ENCODE peak calls at places on chromosomes 6 and 20, in five cellular contexts. One of them, this sample, is unnamed.
A peak's percentile ranks its signal among the peaks of the same experiment; 100 is the strongest.

GRCh38 chr20:33827629-33828325 is 16.6 kb downstream of the CHMP4B start:
- DNase-seq in right atrium auricular region: no peak
- DNase-seq in heart left ventricle: no peak
- DNase-seq in hepatocyte: no peak
- DNase-seq in cardiac muscle cell: no peak
- DNase-seq in this sample: no peak

GRCh38 chr20:21143194-21143890 is 17.5 kb downstream of the KIZ start:
- DNase-seq in right atrium auricular region: no peak
- DNase-seq in heart left ventricle: no peak
- DNase-seq in hepatocyte: no peak
- DNase-seq in cardiac muscle cell: no peak
- DNase-seq in this sample: no peak

GRCh38 chr6:90458353-90459224 is 128.3 kb downstream of the MAP3K7 start:
- DNase-seq in right atrium auricular region: no peak
- DNase-seq in heart left ventricle: no peak
- DNase-seq in hepatocyte: no peak
- DNase-seq in cardiac muscle cell: peak; percentile 27
- DNase-seq in this sample: no peak

GRCh38 chr20:10074513-10074912 is 39.7 kb downstream of the ANKEF1 start:
- DNase-seq in right atrium auricular region: no peak
- DNase-seq in heart left ventricle: no peak
- DNase-seq in hepatocyte: peak; percentile 12
- DNase-seq in cardiac muscle cell: peak; percentile 82
- DNase-seq in this sample: peak; percentile 54

GRCh38 chr6:16276991-16277981 is 38.9 kb downstream of the GMPR start:
- DNase-seq in right atrium auricular region: peak; percentile 79
- DNase-seq in heart left ventricle: peak; percentile 74
- DNase-seq in hepatocyte: peak; percentile 94
- DNase-seq in cardiac muscle cell: peak; percentile 89
- DNase-seq in this sample: no peak

GRCh38 chr6:2746557-2747061 is 4.1 kb downstream of the MYLK4 start:
- DNase-seq in right atrium auricular region: no peak
- DNase-seq in heart left ventricle: no peak
- DNase-seq in hepatocyte: no peak
- DNase-seq in cardiac muscle cell: no peak
- DNase-seq in this sample: no peak

GRCh38 chr20:17643531-17644188 is 38.4 kb downstream of the RRBP1 start:
- DNase-seq in right atrium auricular region: no peak
- DNase-seq in heart left ventricle: no peak
- DNase-seq in hepatocyte: no peak
- DNase-seq in cardiac muscle cell: no peak
- DNase-seq in this sample: no peak

GRCh38 chr20:61888101-61888865 is 177.4 kb downstream of the TAF4 start:
- DNase-seq in right atrium auricular region: no peak
- DNase-seq in heart left ventricle: no peak
- DNase-seq in hepatocyte: no peak
- DNase-seq in cardiac muscle cell: no peak
- DNase-seq in this sample: no peak

GRCh38 chr6:85015396-85015990 is 251.1 kb upstream of the TBX18 start:
- DNase-seq in right atrium auricular region: peak; percentile 73
- DNase-seq in heart left ventricle: peak; percentile 49
- DNase-seq in hepatocyte: peak; percentile 82
- DNase-seq in cardiac muscle cell: peak; percentile 89
- DNase-seq in this sample: peak; percentile 68

GRCh38 chr20:53408728-53409157 is 184.9 kb downstream of the ZNF217 start:
- DNase-seq in right atrium auricular region: no peak
- DNase-seq in heart left ventricle: no peak
- DNase-seq in hepatocyte: no peak
- DNase-seq in cardiac muscle cell: peak; percentile 25
- DNase-seq in this sample: no peak

GRCh38 chr20:44092551-44093248 is 94.3 kb downstream of the JPH2 start:
- DNase-seq in right atrium auricular region: no peak
- DNase-seq in heart left ventricle: no peak
- DNase-seq in hepatocyte: peak; percentile 65
- DNase-seq in cardiac muscle cell: peak; percentile 70
- DNase-seq in this sample: no peak

GRCh38 chr20:57425150-57426013 is 34.2 kb downstream of the RBM38 start:
- DNase-seq in right atrium auricular region: no peak
- DNase-seq in heart left ventricle: no peak
- DNase-seq in hepatocyte: no peak
- DNase-seq in cardiac muscle cell: peak; percentile 53
- DNase-seq in this sample: no peak

GRCh38 chr6:167549187-167549586 is 224.3 kb downstream of the TTLL2 start:
- DNase-seq in right atrium auricular region: no peak
- DNase-seq in heart left ventricle: no peak
- DNase-seq in hepatocyte: no peak
- DNase-seq in cardiac muscle cell: no peak
- DNase-seq in this sample: no peak

GRCh38 chr20:52313335-52313963 is 121.9 kb upstream of the ZFP64 start:
- DNase-seq in right atrium auricular region: no peak
- DNase-seq in heart left ventricle: no peak
- DNase-seq in hepatocyte: peak; percentile 68
- DNase-seq in cardiac muscle cell: peak; percentile 68
- DNase-seq in this sample: peak; percentile 12

GRCh38 chr20:59604770-59605665 is 678 bp downstream of the PHACTR3 start:
- DNase-seq in right atrium auricular region: no peak
- DNase-seq in heart left ventricle: no peak
- DNase-seq in hepatocyte: peak; percentile 20
- DNase-seq in cardiac muscle cell: no peak
- DNase-seq in this sample: no peak

GRCh38 chr6:32375739-32376529 is 4.2 kb upstream of the TSBP1 start:
- DNase-seq in right atrium auricular region: no peak
- DNase-seq in heart left ventricle: no peak
- DNase-seq in hepatocyte: no peak
- DNase-seq in cardiac muscle cell: no peak
- DNase-seq in this sample: no peak

GRCh38 chr20:49868964-49869363 is 46.4 kb downstream of the SPATA2 start:
- DNase-seq in right atrium auricular region: no peak
- DNase-seq in heart left ventricle: no peak
- DNase-seq in hepatocyte: no peak
- DNase-seq in cardiac muscle cell: no peak
- DNase-seq in this sample: no peak

GRCh38 chr6:31836676-31837611 is 9.4 kb downstream of the HSPA1B start:
- DNase-seq in right atrium auricular region: no peak
- DNase-seq in heart left ventricle: no peak
- DNase-seq in hepatocyte: peak; percentile 49
- DNase-seq in cardiac muscle cell: peak; percentile 43
- DNase-seq in this sample: no peak

GRCh38 chr6:148491638-148492210 is 149.1 kb downstream of the SASH1 start:
- DNase-seq in right atrium auricular region: no peak
- DNase-seq in heart left ventricle: no peak
- DNase-seq in hepatocyte: no peak
- DNase-seq in cardiac muscle cell: no peak
- DNase-seq in this sample: no peak

GRCh38 chr20:48760403-48760889 is 67.4 kb downstream of the PREX1 start:
- DNase-seq in right atrium auricular region: no peak
- DNase-seq in heart left ventricle: peak; percentile 41
- DNase-seq in hepatocyte: no peak
- DNase-seq in cardiac muscle cell: peak; percentile 47
- DNase-seq in this sample: no peak

GRCh38 chr6:11778042-11778441 is 561 bp downstream of the ADTRP start:
- DNase-seq in right atrium auricular region: no peak
- DNase-seq in heart left ventricle: no peak
- DNase-seq in hepatocyte: no peak
- DNase-seq in cardiac muscle cell: no peak
- DNase-seq in this sample: no peak

GRCh38 chr6:34680802-34681515 is 15.6 kb downstream of the ILRUN start:
- DNase-seq in right atrium auricular region: no peak
- DNase-seq in heart left ventricle: no peak
- DNase-seq in hepatocyte: no peak
- DNase-seq in cardiac muscle cell: no peak
- DNase-seq in this sample: no peak

GRCh38 chr20:44211177-44212039 is 837 bp upstream of the OSER1 start:
- DNase-seq in right atrium auricular region: peak; percentile 51
- DNase-seq in heart left ventricle: no peak
- DNase-seq in hepatocyte: peak; percentile 51
- DNase-seq in cardiac muscle cell: peak; percentile 40
- DNase-seq in this sample: peak; percentile 55

GRCh38 chr20:44959082-44959895 is 908 bp downstream of the TOMM34 start:
- DNase-seq in right atrium auricular region: no peak
- DNase-seq in heart left ventricle: no peak
- DNase-seq in hepatocyte: peak; percentile 66
- DNase-seq in cardiac muscle cell: peak; percentile 51
- DNase-seq in this sample: no peak

GRCh38 chr6:34513628-34514027 is 42.5 kb downstream of the SPDEF start:
- DNase-seq in right atrium auricular region: no peak
- DNase-seq in heart left ventricle: no peak
- DNase-seq in hepatocyte: no peak
- DNase-seq in cardiac muscle cell: no peak
- DNase-seq in this sample: no peak

DNA sequence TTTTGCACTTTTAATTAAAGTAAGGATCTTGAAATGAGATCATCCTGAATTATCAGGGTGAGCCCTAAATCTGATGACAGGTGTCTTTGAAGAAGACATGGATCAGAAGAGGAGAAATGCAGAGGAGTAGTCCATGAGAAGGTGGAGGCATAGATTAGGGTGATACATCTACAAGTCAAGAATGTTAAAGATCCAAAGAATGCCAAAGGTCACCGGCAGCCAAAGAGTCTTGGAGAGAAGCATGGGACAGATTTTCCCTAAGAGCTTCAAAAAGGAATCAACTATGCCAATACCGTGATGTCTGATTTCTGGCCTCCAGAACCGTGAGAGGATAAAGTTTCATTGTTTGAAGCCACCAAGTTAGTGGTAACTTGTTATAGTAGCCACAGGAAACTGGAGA is 59.0 kb upstream of the THEMIS start:
- DNase-seq in right atrium auricular region: no peak
- DNase-seq in heart left ventricle: no peak
- DNase-seq in hepatocyte: no peak
- DNase-seq in cardiac muscle cell: no peak
- DNase-seq in this sample: no peak
- H3K27me3 ChIP-seq in right atrium auricular region: no peaks in the 10 kb centered on the region
- H3K27me3 ChIP-seq in heart left ventricle: no peaks in the 10 kb centered on the region
- H3K27me3 ChIP-seq in hepatocyte: no peaks in the 10 kb centered on the region
- H3K27me3 ChIP-seq in cardiac muscle cell: no peaks in the 10 kb centered on the region
- H3K27me3 ChIP-seq in this sample: no peaks in the 10 kb centered on the region

DNA sequence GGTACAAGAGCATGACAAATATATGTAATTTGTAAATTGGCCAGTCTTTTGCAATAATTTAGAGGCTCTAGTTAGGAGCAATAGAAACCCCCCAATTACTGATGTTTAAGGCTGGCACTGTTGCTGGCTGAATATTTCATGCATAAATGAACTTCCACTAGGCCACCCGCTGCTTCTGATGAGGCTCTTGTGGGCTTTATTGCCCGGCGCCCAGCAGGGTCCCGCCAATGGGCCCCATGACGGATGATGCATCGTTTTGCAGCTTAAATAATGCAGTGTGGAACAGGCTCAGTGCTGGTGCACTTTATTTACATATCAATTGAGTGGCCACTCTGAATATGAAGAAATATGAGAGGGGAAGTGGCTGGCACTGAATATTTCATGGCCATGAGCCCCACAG is 155.2 kb upstream of the MAFB start:
- DNase-seq in right atrium auricular region: no peak
- DNase-seq in heart left ventricle: no peak
- DNase-seq in hepatocyte: no peak
- DNase-seq in cardiac muscle cell: no peak
- DNase-seq in this sample: no peak
- H3K27me3 ChIP-seq in right atrium auricular region: no peaks in the 10 kb centered on the region
- H3K27me3 ChIP-seq in heart left ventricle: no peaks in the 10 kb centered on the region
- H3K27me3 ChIP-seq in hepatocyte: peaks cover 4% of the 10 kb centered on the region
- H3K27me3 ChIP-seq in cardiac muscle cell: no peaks in the 10 kb centered on the region
- H3K27me3 ChIP-seq in this sample: no peaks in the 10 kb centered on the region

GRCh38 chr20:63495771-63496403 is 3.0 kb downstream of the EEF1A2 start:
- DNase-seq in right atrium auricular region: no peak
- DNase-seq in heart left ventricle: peak; percentile 66
- DNase-seq in hepatocyte: peak; percentile 84
- DNase-seq in cardiac muscle cell: peak; percentile 52
- DNase-seq in this sample: peak; percentile 74

GRCh38 chr20:63497946-63498935 is 642 bp downstream of the EEF1A2 start:
- DNase-seq in right atrium auricular region: no peak
- DNase-seq in heart left ventricle: peak; percentile 68
- DNase-seq in hepatocyte: peak; percentile 81
- DNase-seq in cardiac muscle cell: no peak
- DNase-seq in this sample: no peak

GRCh38 chr20:63497138-63497945 is 1.5 kb downstream of the EEF1A2 start:
- DNase-seq in right atrium auricular region: no peak
- DNase-seq in heart left ventricle: peak; percentile 66
- DNase-seq in hepatocyte: no peak
- DNase-seq in cardiac muscle cell: no peak
- DNase-seq in this sample: peak; percentile 18

GRCh38 chr20:63495167-63495720 is 3.6 kb downstream of the EEF1A2 start:
- DNase-seq in right atrium auricular region: no peak
- DNase-seq in heart left ventricle: no peak
- DNase-seq in hepatocyte: no peak
- DNase-seq in cardiac muscle cell: no peak
- DNase-seq in this sample: no peak

DNA sequence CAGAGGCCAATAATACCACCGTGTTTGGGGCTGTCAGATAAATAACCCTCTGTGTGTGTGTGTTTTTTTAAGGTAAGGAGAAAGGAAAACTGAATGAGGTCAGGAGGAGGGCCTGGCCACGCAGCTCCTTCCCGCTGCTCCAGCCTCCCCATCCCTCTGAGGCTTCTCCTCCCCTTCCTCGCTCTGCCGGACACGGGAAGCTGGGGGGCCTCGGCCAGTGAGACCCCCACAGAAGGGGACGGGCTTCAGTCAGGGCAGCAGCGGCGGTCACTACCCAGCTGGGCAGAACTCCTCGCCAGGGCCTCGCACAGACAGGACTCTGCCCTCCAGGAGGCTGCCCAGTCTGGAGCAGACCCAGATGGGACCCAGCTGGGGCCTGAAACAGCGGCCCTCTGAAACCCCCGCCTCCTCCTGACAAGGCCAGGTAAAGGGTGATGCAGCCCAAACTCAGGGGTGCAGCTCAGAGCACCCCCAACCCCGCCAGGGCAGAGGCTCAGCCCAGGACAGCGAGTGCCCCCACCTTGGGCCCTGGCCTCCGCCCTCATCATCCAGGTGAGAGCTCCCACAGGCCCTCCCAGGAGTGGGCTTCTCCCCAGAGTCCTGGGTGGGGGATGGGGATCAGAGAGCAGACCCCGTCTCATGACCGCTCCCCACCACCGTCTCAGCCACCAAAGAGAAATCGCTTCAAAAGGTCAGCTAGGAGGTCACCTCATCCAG is 2.3 kb downstream of the EEF1A2 start:
- DNase-seq in right atrium auricular region: no peak
- DNase-seq in heart left ventricle: no peak
- DNase-seq in hepatocyte: no peak
- DNase-seq in cardiac muscle cell: peak; percentile 23
- DNase-seq in this sample: no peak
- H3K27me3 ChIP-seq in right atrium auricular region: peaks cover 13% of the 10 kb centered on the region
- H3K27me3 ChIP-seq in heart left ventricle: peaks cover 12% of the 10 kb centered on the region
- H3K27me3 ChIP-seq in hepatocyte: peaks cover 24% of the 10 kb centered on the region
- H3K27me3 ChIP-seq in cardiac muscle cell: no peaks in the 10 kb centered on the region
- H3K27me3 ChIP-seq in this sample: peaks cover 6% of the 10 kb centered on the region

DNA sequence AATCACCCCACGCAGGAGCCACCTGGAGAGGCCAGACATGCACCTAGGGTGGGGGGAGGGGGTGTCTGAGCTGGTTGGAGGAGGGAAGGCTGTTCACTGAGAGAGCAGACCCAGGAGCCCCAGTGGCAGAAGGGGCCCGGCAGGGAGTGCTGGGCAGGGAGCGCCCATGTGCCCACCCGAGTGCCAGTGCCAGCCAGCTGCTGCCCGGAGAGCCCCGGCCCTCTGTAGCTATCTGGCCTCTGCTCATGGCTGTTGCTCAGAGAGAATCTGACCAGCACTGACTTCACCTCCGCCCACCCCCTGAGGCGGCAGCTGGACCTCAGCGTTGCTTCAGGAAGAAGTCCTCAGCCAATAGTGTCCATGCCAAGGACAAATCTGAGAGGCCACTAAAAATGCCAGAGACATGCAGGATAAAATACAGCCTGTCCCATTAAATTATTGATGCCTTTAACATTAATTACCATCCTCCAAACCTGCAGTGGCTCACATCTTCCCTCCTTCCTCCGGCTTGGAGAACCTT is 22.8 kb downstream of the SLC17A9 start:
- DNase-seq in right atrium auricular region: no peak
- DNase-seq in heart left ventricle: no peak
- DNase-seq in hepatocyte: no peak
- DNase-seq in cardiac muscle cell: no peak
- DNase-seq in this sample: no peak
- H3K27me3 ChIP-seq in right atrium auricular region: peaks cover 23% of the 10 kb centered on the region
- H3K27me3 ChIP-seq in heart left ventricle: peaks cover 68% of the 10 kb centered on the region
- H3K27me3 ChIP-seq in hepatocyte: peaks cover 59% of the 10 kb centered on the region
- H3K27me3 ChIP-seq in cardiac muscle cell: peaks cover 58% of the 10 kb centered on the region
- H3K27me3 ChIP-seq in this sample: peaks cover 25% of the 10 kb centered on the region

This sample was measured in body of pancreas.